ENCODE peak calls at places on chromosomes 11 and 22, in seven cellular contexts. X is H9, U is mesendoderm, R is IMR-90, A is mesenchymal stem cell, V is neuronal stem cell, S is H1. H is an unnamed sample.

GRCh38 chr11:125627236-125627910 is 2.4 kb downstream of the CHEK1 start:
- DNase-seq in A (no peak), V (no peak), S (no peak), U (no peak), X (no peak), R (peak; percentile 31), H (no peak)

GRCh38 chr11:126431401-126432064 is 76.0 kb downstream of the ST3GAL4 start:
- DNase-seq in S (no peak), X (no peak), U (no peak), A (peak; percentile 72), V (no peak), R (peak; percentile 72), H (no peak)

GRCh38 chr11:2271327-2272240 is 1.2 kb upstream of the ASCL2 start:
- DNase-seq in R (no peak), U (no peak), X (peak; percentile 37), A (no peak), S (no peak), V (no peak), H (peak; percentile 99)

GRCh38 chr11:82996966-82997606 is 74.6 kb downstream of the RAB30 start:
- DNase-seq in V (no peak), A (no peak), R (no peak), S (no peak), U (no peak), X (no peak), H (peak; percentile 54)

GRCh38 chr11:25293166-25293565 is 796.3 kb downstream of the LUZP2 start:
- DNase-seq in A (no peak), S (no peak), X (no peak), U (no peak), V (no peak), R (no peak), H (no peak)

GRCh38 chr11:128804481-128804880 is 62.6 kb downstream of the KCNJ1 start:
- DNase-seq in R (peak; percentile 83), S (no peak), X (no peak), U (peak; percentile 48), V (no peak), A (peak; percentile 18), H (no peak)

GRCh38 chr11:134666273-134667174 is 254.5 kb upstream of the B3GAT1 start:
- DNase-seq in R (no peak), X (no peak), U (no peak), A (no peak), V (no peak), S (no peak), H (no peak)

GRCh38 chr11:88421530-88421929 is 84.0 kb upstream of the CTSC start:
- DNase-seq in A (peak; percentile 46), R (peak; percentile 48), X (no peak), U (peak; percentile 60), V (no peak), S (no peak), H (peak; percentile 73)

GRCh38 chr22:41831383-41831782 is 1.5 kb upstream of the SREBF2 start:
- DNase-seq in S (no peak), X (no peak), A (peak; percentile 37), V (no peak), U (peak; percentile 41), R (no peak), H (peak; percentile 98)

GRCh38 chr22:37777122-37777687 is 30.5 kb upstream of the GCAT start:
- DNase-seq in U (peak; percentile 41), R (peak; percentile 94), X (no peak), S (no peak), A (peak; percentile 77), V (no peak), H (peak; percentile 99)

GRCh38 chr22:33811686-33812085 is 108.6 kb downstream of the LARGE1 start:
- DNase-seq in X (no peak), V (no peak), R (peak; percentile 79), U (peak; percentile 79), A (peak; percentile 97), S (no peak), H (no peak)

GRCh38 chr11:624705-625635 is at the start of gene CDHR5:
- DNase-seq in A (no peak), X (no peak), V (no peak), S (no peak), U (no peak), R (no peak), H (no peak)

GRCh38 chr11:128052912-128053641 is 534.3 kb downstream of the ETS1 start:
- DNase-seq in S (no peak), U (no peak), A (peak; percentile 40), R (peak; percentile 77), X (no peak), V (no peak), H (no peak)

GRCh38 chr11:45779602-45780001 is 25.3 kb upstream of the SLC35C1 start:
- DNase-seq in S (no peak), A (no peak), V (no peak), U (no peak), X (no peak), R (no peak), H (no peak)

GRCh38 chr11:118012083-118012669 is 26.0 kb downstream of the IL10RA start:
- DNase-seq in U (no peak), A (peak; percentile 22), X (no peak), R (peak; percentile 1), S (no peak), V (no peak), H (peak; percentile 44)

GRCh38 chr11:128890543-128891409 is at the start of gene KCNJ5:
- DNase-seq in V (no peak), R (no peak), S (no peak), X (peak; percentile 48), A (peak; percentile 41), U (no peak), H (peak; percentile 18)

GRCh38 chr11:47467372-47467771 is 18.4 kb upstream of the RAPSN start:
- DNase-seq in S (no peak), R (no peak), X (no peak), U (no peak), V (no peak), A (no peak), H (no peak)

GRCh38 chr22:41822289-41823057 is 10.4 kb upstream of the SREBF2 start:
- DNase-seq in S (no peak), V (no peak), U (peak; percentile 84), X (no peak), A (peak; percentile 83), R (peak; percentile 82), H (peak; percentile 64)

DNA sequence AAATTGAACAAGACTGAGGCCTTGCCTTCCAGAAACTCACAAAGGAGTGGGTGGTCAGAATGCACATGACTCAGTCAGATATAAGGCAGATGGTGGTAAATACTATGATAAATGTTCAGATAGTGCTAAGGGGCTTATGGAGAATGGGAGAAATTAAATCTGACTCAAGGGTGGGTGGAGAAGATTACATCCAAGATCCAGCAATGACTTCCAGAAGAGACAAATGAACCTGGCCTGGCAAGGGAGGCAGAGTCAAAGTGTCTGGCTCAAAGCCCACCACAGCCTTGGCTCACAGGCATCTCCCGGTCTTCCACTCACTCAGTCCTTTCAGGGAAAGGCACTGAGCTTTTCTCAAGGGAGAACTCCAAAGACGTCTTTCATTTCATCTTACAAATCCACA is 6.1 kb upstream of the ZBTB16 start:
- DNase-seq in V (no peak), R (no peak), U (no peak), S (no peak), A (no peak), X (no peak), H (no peak)
- H3K23ac ChIP-seq in V (no peak overlapping the region), R (no peak overlapping the region), U (no peak overlapping the region), S (no peak overlapping the region), A (no peak overlapping the region), X (no peak overlapping the region), H (no peak overlapping the region)

DNA sequence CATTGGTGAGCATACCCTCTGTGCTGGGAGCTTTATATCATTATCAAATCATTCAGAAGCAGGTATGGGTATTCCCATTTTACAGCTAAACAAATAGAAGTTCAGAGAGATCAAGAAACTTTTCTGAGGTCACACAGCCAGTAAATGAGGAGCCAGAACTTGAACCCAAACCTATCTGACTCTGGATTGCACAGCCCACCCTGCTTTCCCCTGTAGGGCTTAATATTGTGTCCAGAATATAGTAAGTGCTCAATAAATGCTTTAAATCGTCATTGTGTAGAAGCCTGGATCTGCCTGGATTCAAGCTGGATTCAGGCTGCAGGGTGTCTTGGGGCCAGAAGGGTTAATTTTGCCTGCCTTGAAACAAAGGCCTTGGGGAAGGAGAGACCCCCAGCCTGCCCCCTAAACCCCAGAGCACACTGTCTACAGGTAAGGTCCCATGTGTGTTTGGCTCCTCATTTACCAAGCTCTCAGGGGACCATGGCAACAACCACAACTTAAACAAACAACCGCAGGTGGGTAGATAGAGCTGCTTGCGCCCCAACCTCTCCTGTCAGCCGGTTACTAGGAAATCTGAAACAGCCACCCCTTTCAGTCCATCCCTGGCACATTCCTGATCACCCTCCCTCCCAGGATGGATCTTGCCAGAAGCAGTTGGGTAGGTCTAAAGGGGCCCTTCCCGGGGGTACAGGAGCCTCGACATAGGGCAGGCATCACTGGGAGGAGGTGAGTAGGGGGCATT is 3.0 kb upstream of the SEC14L3 start:
- DNase-seq in X (peak; percentile 45), A (no peak), V (no peak), R (no peak), U (peak; percentile 64), S (no peak), H (no peak)
- H3K4me2 ChIP-seq in X (no peak overlapping the region), A (no peak overlapping the region), V (no peak overlapping the region), R (no peak overlapping the region), U (no peak overlapping the region), S (no peak overlapping the region), H (no peak overlapping the region)

GRCh38 chr22:17990167-17990566 is 34.2 kb downstream of the MICAL3 start:
- DNase-seq in V (no peak), R (no peak), A (no peak), X (no peak), U (no peak), S (no peak), H (no peak)
- H3K23ac ChIP-seq in V (no peak overlapping the region), R (peak overlapping the region; percentile 75), A (no peak overlapping the region), X (no peak overlapping the region), U (no peak overlapping the region), S (no peak overlapping the region), H (no peak overlapping the region)

GRCh38 chr11:64007629-64008282 is 21.5 kb downstream of the OTUB1 start:
- DNase-seq in X (peak; percentile 77), S (no peak), A (peak; percentile 64), U (peak; percentile 83), V (no peak), R (no peak), H (peak; percentile 80)
- H3K4me2 ChIP-seq in X (peak overlapping the region; percentile 77), S (peak overlapping the region; percentile 86), A (peak overlapping the region; percentile 80), U (peak overlapping the region; percentile 54), V (peak overlapping the region; percentile 66), R (peak overlapping the region; percentile 57), H (peak overlapping the region; percentile 57)

H was measured in trophoblast cell.